ENCODE peak calls at places on chromosome 20, in seven cellular contexts. O is left lobe of liver; Z is left lung; D is naive thymus-derived CD8-positive, alpha-beta T cell; X is CD4-positive, CD25-positive, alpha-beta regulatory T cell; R is psoas muscle; Q is CD4-positive, alpha-beta T cell. K is an unnamed sample.

GRCh38 chr20:44019638-44020335 is 105.1 kb downstream of the TOX2 start:
- ATAC-seq in O (no peak), Z (no peak), D (peak), X (peak), R (no peak), Q (peak), K (no peak)

GRCh38 chr20:45444050-45444449 is 25.5 kb upstream of the WFDC2 start:
- ATAC-seq in O (no peak), Z (no peak), D (peak), X (no peak), R (no peak), Q (peak), K (no peak)

GRCh38 chr20:10555865-10556308 is 117.9 kb downstream of the JAG1 start:
- ATAC-seq in O (no peak), Z (no peak), D (no peak), X (no peak), R (no peak), Q (no peak), K (no peak)

GRCh38 chr20:21302645-21303060 is 478 bp upstream of the XRN2 start:
- ATAC-seq in O (peak), Z (peak), D (no peak), X (no peak), R (peak), Q (peak), K (no peak)

GRCh38 chr20:35215066-35215956 is 11.2 kb upstream of the MMP24 start:
- ATAC-seq in O (no peak), Z (peak), D (no peak), X (no peak), R (no peak), Q (no peak), K (no peak)

GRCh38 chr20:13396826-13397225 is 175.8 kb downstream of the ISM1 start:
- ATAC-seq in O (no peak), Z (no peak), D (no peak), X (no peak), R (no peak), Q (no peak), K (no peak)

GRCh38 chr20:35654415-35654814 is 10.3 kb downstream of the CPNE1 start:
- ATAC-seq in O (no peak), Z (no peak), D (no peak), X (no peak), R (no peak), Q (no peak), K (no peak)

GRCh38 chr20:31607640-31608255 is 2.7 kb downstream of the ID1 start:
- ATAC-seq in O (no peak), Z (no peak), D (no peak), X (no peak), R (no peak), Q (no peak), K (no peak)